ENCODE peak calls at places on chromosomes 3 and 15, in five cellular contexts. G is mammary epithelial cell; W is HT-29; F is transverse colon; D is stimulated activated effector memory CD8-positive, alpha-beta T cell treated with anti-CD3 and anti-CD28 coated beads, Interleukin-12 subunit alpha, Interleukin-12 subunit beta, amount 100 ng/mL, for 72 hours. T is an unnamed sample.
A peak's percentile ranks its signal among the peaks of the same experiment; 100 is the strongest.

GRCh38 chr15:28984421-28985375 is 98.9 kb downstream of the APBA2 start:
- DNase-seq in G (no peak), W (no peak), F (no peak), D (no peak), T (no peak)

GRCh38 chr15:73650387-73651126 is 17.4 kb upstream of the NPTN start:
- DNase-seq in G (peak; percentile 64), W (no peak), F (no peak), D (no peak), T (no peak)

GRCh38 chr3:7640787-7641186 is 779.9 kb downstream of the GRM7 start:
- DNase-seq in G (no peak), W (peak; percentile 5), F (no peak), D (no peak), T (no peak)

GRCh38 chr3:133488785-133489367 is 84.6 kb upstream of the CDV3 start:
- DNase-seq in G (peak; percentile 58), W (peak; percentile 11), F (no peak), D (no peak), T (no peak)

GRCh38 chr15:59191855-59192237 is 14.8 kb upstream of the LDHAL6B start:
- DNase-seq in G (peak; percentile 98), W (peak; percentile 60), F (no peak), D (no peak), T (no peak)

GRCh38 chr3:56342475-56342874 is 125.8 kb downstream of the ERC2 start:
- DNase-seq in G (peak; percentile 14), W (no peak), F (no peak), D (no peak), T (no peak)

GRCh38 chr3:18445421-18446066 is 20.4 kb upstream of the SATB1 start:
- DNase-seq in G (no peak), W (peak; percentile 19), F (peak; percentile 35), D (no peak), T (peak; percentile 16)

GRCh38 chr3:125611908-125612307 is 16.6 kb upstream of the OSBPL11 start:
- DNase-seq in G (no peak), W (no peak), F (no peak), D (no peak), T (no peak)

GRCh38 chr3:137039570-137039969 is 81.8 kb downstream of the IL20RB start:
- DNase-seq in G (peak; percentile 8), W (no peak), F (no peak), D (no peak), T (no peak)

GRCh38 chr3:197552198-197552597 is 3.6 kb downstream of the BDH1 start:
- DNase-seq in G (no peak), W (no peak), F (no peak), D (no peak), T (no peak)

GRCh38 chr3:16338999-16339398 is 74.0 kb downstream of the OXNAD1 start:
- DNase-seq in G (peak; percentile 85), W (no peak), F (no peak), D (no peak), T (no peak)

GRCh38 chr3:43512749-43513404 is 108.9 kb downstream of the ANO10 start:
- DNase-seq in G (no peak), W (no peak), F (no peak), D (no peak), T (no peak)

GRCh38 chr3:159894386-159894785 is 94.2 kb upstream of the IL12A start:
- DNase-seq in G (no peak), W (no peak), F (no peak), D (no peak), T (no peak)